ENCODE peak calls at places on chromosomes 5 and 9, in five cellular contexts. W is GM23248, U is HepG2, I is PC-3, S is fibroblast of lung. K is an unnamed sample. For H3K4me1, the result is how much of the 10 kb centered on the place peaks cover.

GRCh38 chr5:67092447-67093023 is 104.1 kb downstream of the CD180 start:
- DNase-seq in W (no peak), U (no peak), I (peak), S (no peak), K (no peak)

GRCh38 chr9:68872026-68872501 is 141.8 kb downstream of the PRKACG start:
- DNase-seq in U (no peak), S (no peak), W (no peak), I (no peak), K (no peak)

GRCh38 chr9:112884086-112884485 is 6.6 kb downstream of the SLC46A2 start:
- DNase-seq in S (peak), W (peak), U (no peak), I (peak), K (no peak)

GRCh38 chr9:137128158-137129088 is 10.5 kb upstream of the GRIN1 start:
- DNase-seq in I (no peak), U (no peak), S (no peak), W (no peak), K (peak)

GRCh38 chr9:82124090-82124489 is 135.5 kb downstream of the SPATA31D1 start:
- DNase-seq in U (no peak), W (peak), S (peak), I (peak), K (no peak)

GRCh38 chr5:1378866-1379659 is 34.2 kb upstream of the CLPTM1L start:
- DNase-seq in I (no peak), S (no peak), W (no peak), U (no peak), K (no peak)

GRCh38 chr9:105647595-105648349 is 14.5 kb upstream of the TAL2 start:
- DNase-seq in U (no peak), I (no peak), W (no peak), S (peak), K (no peak)

GRCh38 chr9:107422189-107422802 is 67.3 kb downstream of the KLF4 start:
- DNase-seq in I (peak), S (peak), U (peak), W (peak), K (peak)

GRCh38 chr9:132750668-132751067 is 80.4 kb downstream of the GTF3C4 start:
- DNase-seq in W (no peak), U (no peak), S (no peak), I (no peak), K (no peak)

GRCh38 chr9:76646249-76646648 is 118.0 kb upstream of the PCA3 start:
- DNase-seq in S (peak), U (no peak), W (peak), I (no peak), K (no peak)

GRCh38 chr9:129886226-129887174 is 51.2 kb downstream of the USP20 start:
- DNase-seq in I (no peak), U (no peak), S (no peak), W (no peak), K (peak)

GRCh38 chr5:53063791-53064190 is 45.8 kb downstream of the MOCS2 start:
- DNase-seq in U (no peak), S (no peak), I (no peak), W (peak), K (no peak)

GRCh38 chr5:80149161-80149609 is 106.7 kb downstream of the SERINC5 start:
- DNase-seq in W (no peak), U (no peak), S (no peak), I (no peak), K (no peak)

GRCh38 chr9:581673-582497 is 259.6 kb upstream of the DMRT1 start:
- DNase-seq in S (no peak), I (peak), U (peak), W (no peak), K (no peak)

GRCh38 chr5:145471831-145472616 is 363.1 kb downstream of the PRELID2 start:
- DNase-seq in W (peak), S (peak), I (peak), U (no peak), K (no peak)

GRCh38 chr9:33106827-33107621 is 30.6 kb upstream of the SMU1 start:
- DNase-seq in I (peak), U (no peak), S (peak), W (peak), K (no peak)

GRCh38 chr9:111029260-111029659 is 9.0 kb downstream of the LPAR1 start:
- DNase-seq in S (no peak), I (no peak), U (no peak), W (no peak), K (peak)

GRCh38 chr9:105116047-105116868 is 128.2 kb upstream of the SLC44A1 start:
- DNase-seq in W (no peak), S (no peak), I (no peak), U (no peak), K (no peak)

GRCh38 chr5:122400961-122401360 is 88.9 kb downstream of the SNCAIP start:
- DNase-seq in W (no peak), U (no peak), S (no peak), I (no peak), K (no peak)

GRCh38 chr5:168592014-168592368 is 12.8 kb upstream of the PANK3 start:
- DNase-seq in U (peak), W (peak), I (peak), S (peak), K (no peak)

GRCh38 chr5:69075522-69076169 is 18.2 kb upstream of the SLC30A5 start:
- DNase-seq in U (no peak), S (no peak), I (no peak), W (no peak), K (no peak)

GRCh38 chr5:59525310-59525709 is 368.2 kb downstream of the PDE4D start:
- DNase-seq in U (peak), S (no peak), W (no peak), I (no peak), K (no peak)

GRCh38 chr5:131288328-131288727 is 24.5 kb downstream of the CDC42SE2 start:
- DNase-seq in U (no peak), W (no peak), I (no peak), S (no peak), K (no peak)

GRCh38 chr9:126692041-126692758 is 78.5 kb downstream of the LMX1B start:
- DNase-seq in W (no peak), I (no peak), U (no peak), S (no peak), K (no peak)

GRCh38 chr9:94528886-94529285 is 26.0 kb upstream of the PCAT7 start:
- DNase-seq in W (no peak), I (no peak), U (no peak), S (no peak), K (no peak)

GRCh38 chr9:94526271-94526670 is 28.6 kb upstream of the PCAT7 start:
- DNase-seq in I (no peak), S (no peak), U (no peak), W (no peak), K (no peak)

GRCh38 chr9:94525396-94526035 is 29.4 kb upstream of the PCAT7 start:
- DNase-seq in I (no peak), U (no peak), S (no peak), W (no peak), K (no peak)

GRCh38 chr9:94526951-94527350 is 27.9 kb upstream of the PCAT7 start:
- DNase-seq in U (no peak), S (no peak), I (no peak), W (no peak), K (no peak)
- H3K4me1 ChIP-seq in U (under half), S (under half), I (under half), W (under half), K (under half)

DNA sequence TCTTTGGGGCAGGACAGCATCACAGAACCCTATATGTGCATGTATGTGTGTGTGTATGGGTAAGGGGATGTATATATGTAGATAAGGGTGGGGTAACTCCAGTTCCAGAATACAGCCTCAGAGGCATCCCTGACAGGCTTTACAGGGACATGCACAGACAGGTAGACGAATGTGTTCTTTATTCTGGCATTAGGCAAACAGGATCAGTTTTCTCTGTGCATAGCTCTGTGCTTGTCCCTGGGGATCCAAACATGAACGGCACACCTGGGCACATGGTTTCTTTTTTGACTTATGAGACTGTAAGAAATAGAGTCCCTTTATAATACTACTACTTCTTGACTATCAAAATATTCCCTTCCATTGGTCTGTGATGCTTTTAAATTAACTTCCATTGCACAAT is 120.6 kb downstream of the TRIO start:
- DNase-seq in U (no peak), S (no peak), I (no peak), W (no peak), K (no peak)
- H3K9ac ChIP-seq in U (no peak), S (no peak), I (peak), W (peak), K (no peak)

DNA sequence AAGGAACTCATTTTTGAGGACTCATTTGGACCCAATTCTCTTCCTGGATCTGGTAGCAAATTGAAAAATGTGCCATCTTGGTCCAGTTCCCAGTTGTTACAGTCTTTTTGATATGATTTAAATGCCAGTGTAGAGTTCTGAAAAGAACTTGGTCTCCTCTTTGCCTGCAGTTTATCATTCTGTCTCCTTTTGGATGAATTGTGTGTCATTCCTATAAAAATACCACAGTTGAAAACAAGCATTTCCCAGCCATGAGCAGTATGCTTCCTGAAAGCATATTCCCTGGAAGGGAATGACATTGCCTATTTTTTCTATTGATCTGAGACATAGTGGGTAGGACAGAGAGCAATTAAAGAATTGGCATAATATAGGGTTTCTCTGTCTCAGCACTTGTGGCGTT is 181.7 kb downstream of the NXNL2 start:
- DNase-seq in W (peak), U (no peak), S (peak), I (peak), K (no peak)
- H3K4me1 ChIP-seq in W (under half), U (under half), S (under half), I (under half), K (under half)

DNA sequence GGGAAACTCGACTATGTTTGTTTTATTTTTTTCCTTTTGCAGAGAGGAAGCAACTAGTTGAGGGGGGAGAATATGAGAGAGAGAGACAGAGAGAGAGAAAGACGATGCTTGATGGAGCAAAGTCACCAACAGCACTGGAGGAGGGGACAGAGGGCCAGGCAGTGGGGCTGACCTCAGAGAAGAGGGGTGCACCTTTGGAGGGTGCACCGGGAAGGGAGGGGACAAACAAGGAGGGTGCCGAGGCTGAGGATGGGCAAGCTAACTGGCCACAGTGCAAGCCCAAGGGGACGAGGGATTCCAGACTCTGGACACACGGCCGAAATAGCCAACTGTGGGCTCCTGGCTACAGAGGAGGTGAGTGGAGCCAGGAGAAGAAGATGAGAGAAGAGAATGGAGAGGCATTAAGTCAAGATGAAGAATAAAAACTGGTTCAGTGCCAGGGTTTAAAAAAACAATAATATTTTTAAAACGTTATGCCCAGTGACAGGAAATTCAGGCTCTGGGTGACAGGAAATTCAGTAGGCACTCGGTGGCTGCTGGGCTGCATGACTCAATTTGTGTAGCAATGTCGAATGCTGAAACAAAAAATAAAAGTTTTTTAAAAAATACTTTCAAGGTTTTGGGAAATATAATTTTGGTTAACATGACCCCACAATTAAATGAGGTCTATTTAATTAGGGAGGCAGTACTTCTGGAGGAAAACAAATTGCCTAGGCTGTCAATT is 13.3 kb upstream of the GLRX start:
- DNase-seq in U (no peak), S (no peak), I (no peak), W (peak), K (peak)
- H3K9ac ChIP-seq in U (no peak), S (no peak), I (peak), W (peak), K (peak)

GRCh38 chr9:131478421-131478868 is 24.3 kb upstream of the POMT1 start:
- DNase-seq in S (peak), I (peak), W (peak), U (peak), K (peak)
- H3K4me1 ChIP-seq in S (under half), I (under half), W (under half), U (under half), K (under half)

GRCh38 chr5:172146748-172147092 is 41.3 kb downstream of the STK10 start:
- DNase-seq in W (no peak), S (no peak), U (no peak), I (no peak), K (no peak)
- H3K9ac ChIP-seq in W (no peak), S (no peak), U (no peak), I (no peak), K (no peak)

GRCh38 chr5:150065346-150065745 is 21.0 kb downstream of the CSF1R start:
- DNase-seq in S (peak), I (no peak), U (peak), W (peak), K (no peak)
- H3K4me1 ChIP-seq in S (under half), I (under half), U (under half), W (under half), K (under half)

GRCh38 chr9:98256632-98257218 is 1.3 kb upstream of the TBC1D2 start:
- DNase-seq in U (no peak), W (peak), S (no peak), I (no peak), K (peak)

GRCh38 chr9:98255578-98256296 is at the start of gene TBC1D2:
- DNase-seq in U (peak), W (peak), S (peak), I (peak), K (peak)

GRCh38 chr9:98255064-98255577 is 328 bp downstream of the TBC1D2 start:
- DNase-seq in S (peak), U (no peak), I (peak), W (peak), K (no peak)

GRCh38 chr9:98253563-98253962 is 1.9 kb downstream of the TBC1D2 start:
- DNase-seq in S (no peak), I (peak), W (peak), U (no peak), K (no peak)

DNA sequence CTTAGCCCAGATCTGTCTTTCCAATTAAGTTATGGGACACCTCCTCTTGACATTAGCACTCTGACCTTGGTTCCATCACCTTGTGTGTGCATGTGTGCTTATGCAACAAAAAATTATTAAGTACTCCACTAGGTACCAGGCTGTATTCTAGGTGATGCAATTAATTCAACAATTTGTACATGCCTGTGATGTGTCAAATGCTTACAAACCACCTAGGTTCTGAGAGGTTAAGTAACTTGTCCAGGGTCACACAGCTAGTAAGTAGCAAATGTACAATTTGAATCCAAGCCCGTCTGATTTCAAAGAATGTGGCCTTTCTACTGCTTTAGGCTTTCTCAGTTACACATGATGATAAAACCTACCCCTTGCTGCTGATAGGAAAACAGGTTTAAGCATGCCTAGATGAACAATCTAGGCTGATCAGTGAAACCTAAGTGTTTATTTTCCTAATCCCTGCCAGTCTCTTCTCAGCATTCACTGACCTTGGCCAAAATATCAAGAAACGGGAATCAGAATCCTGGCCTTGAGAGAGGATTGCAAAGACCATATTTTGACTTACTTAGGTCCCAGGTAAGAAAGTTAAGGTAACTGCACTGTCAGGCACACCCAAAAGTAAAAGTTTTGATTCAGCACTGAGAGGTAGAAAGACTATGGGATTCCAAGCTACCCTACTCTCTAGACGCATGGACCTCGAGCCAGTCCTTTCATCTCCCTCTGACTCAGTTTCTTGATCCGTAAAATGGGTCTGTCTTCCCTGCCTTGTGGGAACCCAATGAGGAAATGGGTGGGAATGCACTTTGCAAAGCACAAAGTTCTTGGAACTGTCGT is 999 bp downstream of the TBC1D2 start:
- DNase-seq in I (no peak), S (no peak), W (peak), U (no peak), K (no peak)
- H3K9ac ChIP-seq in I (peak), S (no peak), W (peak), U (peak), K (peak)